ENCODE peak calls at places on chromosomes 12 and 14, in five cellular contexts. F, H, I, C and X are unnamed samples.
A peak's percentile ranks its signal among the peaks of the same experiment; 100 is the strongest.

GRCh38 chr12:55068416-55069010 is 48.7 kb downstream of the NEUROD4 start:
- DNase-seq in H (no peak), C (peak; percentile 93), F (peak; percentile 55), I (peak; percentile 92), X (peak; percentile 15)

GRCh38 chr12:81668475-81668874 is 90.7 kb downstream of the PPFIA2 start:
- DNase-seq in H (no peak), C (no peak), F (peak; percentile 54), I (no peak), X (no peak)

GRCh38 chr12:102946042-102946441 is 11.4 kb upstream of the ASCL1 start:
- DNase-seq in C (no peak), I (no peak), F (no peak), H (no peak), X (no peak)

GRCh38 chr12:2191534-2192153 is 138.9 kb downstream of the CACNA1C start:
- DNase-seq in H (no peak), F (no peak), C (no peak), I (no peak), X (no peak)

GRCh38 chr14:31194661-31195060 is 12.9 kb downstream of the HECTD1 start:
- DNase-seq in I (no peak), H (no peak), C (no peak), F (no peak), X (no peak)

GRCh38 chr14:57737598-57737997 is 128.3 kb downstream of the SLC35F4 start:
- DNase-seq in C (no peak), I (no peak), F (no peak), H (no peak), X (no peak)

GRCh38 chr14:43539210-43539609 is 967.9 kb downstream of the FSCB start:
- DNase-seq in C (peak; percentile 84), I (no peak), H (no peak), F (no peak), X (peak; percentile 25)

GRCh38 chr12:58530421-58531067 is 389.8 kb downstream of the LRIG3 start:
- DNase-seq in H (no peak), I (no peak), F (no peak), C (no peak), X (no peak)

GRCh38 chr14:61388173-61388975 is 67.0 kb downstream of the PRKCH start:
- DNase-seq in H (no peak), C (no peak), I (no peak), F (peak; percentile 5), X (no peak)

GRCh38 chr12:19539836-19540235 is 100.5 kb downstream of the AEBP2 start:
- DNase-seq in F (no peak), C (no peak), I (no peak), H (no peak), X (no peak)

GRCh38 chr14:77708749-77709148 is 846 bp downstream of the SLIRP start:
- DNase-seq in I (no peak), F (no peak), H (no peak), C (no peak), X (no peak)

GRCh38 chr14:91129261-91129660 is 15.4 kb downstream of the DGLUCY start:
- DNase-seq in C (no peak), I (no peak), H (no peak), F (no peak), X (no peak)

GRCh38 chr12:127761880-127762279 is 505.1 kb upstream of the TMEM132C start:
- DNase-seq in C (no peak), F (no peak), H (no peak), I (no peak), X (no peak)

GRCh38 chr14:61812347-61813100 is 50.3 kb downstream of the SNAPC1 start:
- DNase-seq in F (no peak), I (no peak), C (peak; percentile 73), H (no peak), X (no peak)

GRCh38 chr14:104694991-104695659 is 5.7 kb downstream of the INF2 start:
- DNase-seq in C (no peak), I (no peak), H (no peak), F (peak; percentile 53), X (no peak)

GRCh38 chr14:99602788-99603415 is 1.1 kb downstream of the CCDC85C start:
- DNase-seq in F (no peak), H (no peak), I (no peak), C (peak; percentile 48), X (no peak)

GRCh38 chr12:93657076-93657475 is 20.1 kb upstream of the CRADD start:
- DNase-seq in F (no peak), I (no peak), H (no peak), C (no peak), X (no peak)

GRCh38 chr12:21725731-21726130 is 48.8 kb downstream of the KCNJ8 start:
- DNase-seq in I (no peak), H (no peak), F (no peak), C (no peak), X (no peak)

GRCh38 chr12:128969480-128970055 is 116.3 kb downstream of the GLT1D1 start:
- DNase-seq in F (peak; percentile 18), H (no peak), I (no peak), C (peak; percentile 69), X (peak; percentile 49)

GRCh38 chr14:75857199-75857598 is 124.6 kb downstream of the TGFB3 start:
- DNase-seq in F (no peak), C (no peak), H (no peak), I (no peak), X (no peak)

GRCh38 chr12:111283986-111284385 is 84.9 kb downstream of the PHETA1 start:
- DNase-seq in I (no peak), C (no peak), F (no peak), H (no peak), X (no peak)

GRCh38 chr14:71372411-71372838 is 465.2 kb downstream of the PCNX1 start:
- DNase-seq in I (no peak), F (peak; percentile 55), H (no peak), C (no peak), X (no peak)

GRCh38 chr12:71295913-71296312 is 138.1 kb upstream of the TSPAN8 start:
- DNase-seq in F (no peak), I (no peak), C (no peak), H (no peak), X (no peak)

GRCh38 chr14:59303216-59303615 is 114.7 kb downstream of the DAAM1 start:
- DNase-seq in I (no peak), F (no peak), H (no peak), C (peak; percentile 8), X (no peak)

GRCh38 chr12:47207829-47208248 is 128.1 kb upstream of the AMIGO2 start:
- DNase-seq in F (no peak), C (no peak), I (no peak), H (no peak), X (no peak)

GRCh38 chr12:111448266-111448830 is 42.6 kb downstream of the SH2B3 start:
- DNase-seq in C (peak; percentile 48), H (no peak), F (no peak), I (no peak), X (peak; percentile 1)

GRCh38 chr14:91246051-91246852 is 1.7 kb upstream of the GPR68 start:
- DNase-seq in I (peak; percentile 58), H (no peak), F (no peak), C (no peak), X (no peak)

GRCh38 chr12:132558861-132559623 is 51.3 kb downstream of the LRCOL1 start:
- DNase-seq in H (no peak), I (no peak), C (no peak), F (no peak), X (no peak)